ENCODE peak calls at places on chromosomes 3 and 15, in six cellular contexts. Y is cardiac fibroblast, X is cardiac muscle cell, H is Peyer's patch, B is fibroblast of pulmonary artery, F is Caco-2. J is an unnamed sample.

GRCh38 chr3:184654375-184654774 is 57.5 kb downstream of the MAGEF1 start:
- DNase-seq in Y (no peak), X (no peak), B (no peak), F (no peak), H (no peak), J (no peak)

GRCh38 chr3:162367443-162368132 is 871.0 kb downstream of the OTOL1 start:
- DNase-seq in Y (peak; percentile 15), H (no peak), X (no peak), F (no peak), B (no peak), J (no peak)

GRCh38 chr3:126514161-126514560 is 3.4 kb downstream of the UROC1 start:
- DNase-seq in H (no peak), B (no peak), Y (no peak), F (no peak), X (no peak), J (no peak)

GRCh38 chr3:54670269-54671000 is 257.4 kb downstream of the LRTM1 start:
- DNase-seq in H (peak; percentile 48), X (no peak), F (no peak), Y (no peak), B (no peak), J (no peak)

GRCh38 chr3:124934577-124934976 is at the start of gene MUC13:
- DNase-seq in F (no peak), H (no peak), X (no peak), Y (no peak), B (no peak), J (no peak)

GRCh38 chr3:59510576-59510975 is 460.8 kb upstream of the CFAP20DC start:
- DNase-seq in X (no peak), H (no peak), B (no peak), Y (peak; percentile 5), F (no peak), J (no peak)

GRCh38 chr3:129416408-129416807 is 12.0 kb downstream of the EFCAB12 start:
- DNase-seq in B (no peak), F (no peak), X (no peak), Y (no peak), H (no peak), J (no peak)

GRCh38 chr3:133209871-133210550 is 171.8 kb downstream of the TMEM108 start:
- DNase-seq in H (no peak), F (no peak), B (peak; percentile 39), Y (peak; percentile 15), X (no peak), J (peak; percentile 71)

GRCh38 chr3:149145926-149146325 is 16.5 kb downstream of the HPS3 start:
- DNase-seq in X (no peak), H (no peak), F (no peak), Y (no peak), B (no peak), J (no peak)

GRCh38 chr15:79978694-79979519 is 7.9 kb upstream of the BCL2A1 start:
- DNase-seq in X (peak; percentile 14), F (no peak), H (peak; percentile 72), Y (peak; percentile 77), B (peak; percentile 75), J (no peak)
- H3K4me3 ChIP-seq in X (no peak overlapping the region), F (no peak overlapping the region), H (no peak overlapping the region), Y (no peak overlapping the region), B (no peak overlapping the region), J (no peak overlapping the region)

GRCh38 chr3:6124875-6125274 is 736.0 kb upstream of the GRM7 start:
- DNase-seq in F (no peak), Y (no peak), B (no peak), H (no peak), X (no peak), J (no peak)

GRCh38 chr3:6120786-6121185 is 740.1 kb upstream of the GRM7 start:
- DNase-seq in B (no peak), F (no peak), H (no peak), X (no peak), Y (no peak), J (no peak)

DNA sequence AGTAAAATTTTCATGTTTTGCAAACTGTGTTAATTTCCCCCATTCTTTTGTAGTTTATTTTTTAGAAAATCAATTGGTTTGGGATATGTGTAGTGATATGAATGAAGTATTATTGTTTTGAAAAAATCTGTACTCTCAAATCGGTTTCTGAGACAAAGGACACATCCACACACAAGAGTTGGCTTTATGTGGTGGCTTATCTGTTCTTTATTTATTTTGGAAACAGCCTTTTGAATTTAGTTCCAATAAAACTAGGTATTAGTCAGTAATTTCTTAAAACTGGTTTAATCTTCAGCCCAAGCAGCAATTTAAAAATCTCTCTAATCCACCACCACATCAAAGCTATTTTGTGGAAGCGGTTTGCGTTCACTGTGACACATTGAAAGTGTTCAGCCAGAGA is 741.5 kb upstream of the GRM7 start:
- DNase-seq in Y (no peak), X (no peak), H (no peak), B (no peak), F (no peak), J (no peak)
- TF ChIP-seq CTCF in Y (no peak), X (no peak), H (no peak), B (no peak), F (no peak), J (no peak)

DNA sequence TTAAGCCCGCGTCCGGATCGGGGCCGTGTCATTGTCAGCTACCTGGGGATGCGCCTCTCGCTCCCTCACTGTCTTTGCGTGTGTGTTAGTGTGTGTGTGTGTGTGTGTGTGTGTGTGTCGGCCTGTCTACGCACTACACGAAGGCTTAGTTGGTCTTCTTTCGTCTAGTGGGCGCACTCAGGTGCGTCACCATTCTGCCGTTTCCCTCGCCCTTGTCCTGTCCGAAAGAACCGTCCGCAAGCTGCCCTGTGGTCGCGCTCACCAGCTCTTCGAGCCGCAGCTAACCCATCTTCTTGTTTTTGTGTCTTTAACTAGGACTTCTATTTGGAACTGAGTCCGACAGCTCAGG is 650 bp upstream of the PAQR9 start:
- DNase-seq in X (peak; percentile 23), F (no peak), Y (peak; percentile 7), B (no peak), H (no peak), J (no peak)
- H3K4me3 ChIP-seq in X (peak overlapping the region; percentile 46), F (peak overlapping the region; percentile 36), Y (peak overlapping the region; percentile 39), B (peak overlapping the region; percentile 47), H (peak overlapping the region; percentile 54), J (peak overlapping the region; percentile 39)

GRCh38 chr3:88188436-88188835 is 38.7 kb downstream of the C3orf38 start:
- DNase-seq in B (peak; percentile 20), F (no peak), X (no peak), Y (peak; percentile 11), H (no peak), J (no peak)
- TF ChIP-seq CTCF in B (no peak), F (no peak), X (no peak), Y (no peak), H (no peak), J (no peak)

GRCh38 chr3:114384558-114384903 is 90.7 kb downstream of the TIGIT start:
- DNase-seq in Y (no peak), X (no peak), B (no peak), H (no peak), F (no peak), J (no peak)
- H3K4me3 ChIP-seq in Y (peak overlapping the region; percentile 26), X (no peak overlapping the region), B (peak overlapping the region; percentile 53), H (peak overlapping the region; percentile 35), F (no peak overlapping the region), J (no peak overlapping the region)

GRCh38 chr3:6204891-6205290 is 656.0 kb upstream of the GRM7 start:
- DNase-seq in X (no peak), B (no peak), F (no peak), H (no peak), Y (no peak), J (no peak)
- TF ChIP-seq CTCF in X (no peak), B (no peak), F (no peak), H (peak; percentile 24), Y (no peak), J (no peak)

GRCh38 chr15:78263907-78264303 is 457 bp upstream of the DNAJA4 start:
- DNase-seq in X (no peak), B (no peak), F (no peak), Y (no peak), H (no peak), J (no peak)

GRCh38 chr15:78264304-78265136 is at the start of gene DNAJA4:
- DNase-seq in X (no peak), Y (peak; percentile 58), F (no peak), B (peak; percentile 38), H (peak; percentile 80), J (no peak)

GRCh38 chr15:78265752-78266224 is 1.4 kb downstream of the DNAJA4 start:
- DNase-seq in X (peak; percentile 78), B (peak; percentile 17), H (no peak), F (no peak), Y (peak; percentile 10), J (peak; percentile 39)

GRCh38 chr15:78266229-78266628 is 1.9 kb downstream of the DNAJA4 start:
- DNase-seq in X (no peak), Y (no peak), H (no peak), F (no peak), B (no peak), J (no peak)

DNA sequence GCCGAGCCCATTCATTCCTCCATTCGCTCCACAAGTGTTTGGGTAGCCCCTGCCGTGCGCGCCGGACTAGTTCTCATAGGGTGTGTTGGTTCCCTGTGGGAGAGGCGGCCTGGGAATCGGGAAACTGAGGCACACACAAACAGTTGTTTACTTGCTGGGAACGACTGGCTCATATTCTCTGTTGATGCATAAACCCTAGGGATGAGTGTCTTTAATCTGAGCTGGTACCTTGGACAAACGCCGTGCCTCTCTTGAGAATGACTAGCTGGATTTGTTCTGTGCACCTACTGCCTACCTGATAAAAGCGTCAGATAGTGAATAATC is 737 bp downstream of the DNAJA4 start:
- DNase-seq in Y (no peak), B (no peak), F (no peak), X (no peak), H (no peak), J (no peak)
- H3K4me3 ChIP-seq in Y (peak overlapping the region; percentile 55), B (peak overlapping the region; percentile 53), F (peak overlapping the region; percentile 39), X (no peak overlapping the region), H (peak overlapping the region; percentile 72), J (peak overlapping the region; percentile 24)

GRCh38 chr15:100784493-100785180 is 95.0 kb upstream of the ALDH1A3 start:
- DNase-seq in Y (no peak), F (no peak), H (no peak), X (no peak), B (no peak), J (no peak)
- TF ChIP-seq CTCF in Y (no peak), F (no peak), H (no peak), X (no peak), B (no peak), J (no peak)

GRCh38 chr3:183592820-183593219 is 37.3 kb upstream of the KLHL6 start:
- DNase-seq in H (no peak), Y (no peak), F (no peak), B (no peak), X (no peak), J (no peak)
- H3K4me3 ChIP-seq in H (no peak overlapping the region), Y (no peak overlapping the region), F (no peak overlapping the region), B (no peak overlapping the region), X (no peak overlapping the region), J (no peak overlapping the region)